ENCODE peak calls at places on chromosomes 11 and 22, in ten cellular contexts. W is gastrocnemius medialis, H is upper lobe of right lung, F is mucosa of descending colon, J is breast epithelium, G is HCT116, A is Caco-2, Z is tibial nerve, T is lower lobe of right lung, X is left ventricle myocardium inferior. I is an unnamed sample.
A peak's percentile ranks its signal among the peaks of the same experiment; 100 is the strongest.

GRCh38 chr22:43289976-43290663 is 53.1 kb downstream of the SCUBE1 start:
- DNase-seq in W (no peak), H (peak; percentile 86), F (no peak), J (no peak), G (no peak), A (no peak), Z (peak; percentile 63), T (peak; percentile 70), X (peak; percentile 57), I (peak; percentile 70)

GRCh38 chr22:24894220-24894975 is 52.1 kb downstream of the LHFPL7 start:
- DNase-seq in W (peak; percentile 87), H (peak; percentile 90), F (peak; percentile 87), J (peak; percentile 90), G (peak; percentile 89), A (peak; percentile 58), Z (peak; percentile 73), T (peak; percentile 88), X (peak; percentile 80), I (peak; percentile 92)

GRCh38 chr11:13962562-13963168 is at the start of gene SPON1:
- DNase-seq in W (no peak), H (peak; percentile 68), F (peak; percentile 80), J (no peak), G (no peak), A (peak; percentile 76), Z (no peak), T (peak; percentile 48), X (peak; percentile 46), I (peak; percentile 62)

GRCh38 chr11:47720651-47721050 is 5.5 kb upstream of the AGBL2 start:
- DNase-seq in W (no peak), H (no peak), F (no peak), J (no peak), G (no peak), A (no peak), Z (no peak), T (no peak), X (no peak), I (no peak)

GRCh38 chr22:39940757-39941305 is 19.4 kb upstream of the TMA7B start:
- DNase-seq in W (no peak), H (no peak), F (no peak), J (no peak), G (no peak), A (no peak), Z (no peak), T (no peak), X (no peak), I (no peak)

GRCh38 chr11:23278121-23278520 is 417.8 kb upstream of the CCDC179 start:
- DNase-seq in W (no peak), H (no peak), F (no peak), J (no peak), G (no peak), A (no peak), Z (no peak), T (no peak), X (no peak), I (no peak)

GRCh38 chr22:29207231-29207550 is 1.5 kb downstream of the EMID1 start:
- DNase-seq in W (no peak), H (no peak), F (no peak), J (no peak), G (no peak), A (no peak), Z (no peak), T (no peak), X (no peak), I (no peak)

GRCh38 chr11:94519478-94520084 is 7.3 kb downstream of the C11orf97 start:
- DNase-seq in W (no peak), H (no peak), F (no peak), J (no peak), G (peak; percentile 19), A (peak; percentile 51), Z (no peak), T (no peak), X (no peak), I (no peak)

GRCh38 chr11:23856654-23857053 is 640.2 kb upstream of the LUZP2 start:
- DNase-seq in W (no peak), H (no peak), F (no peak), J (no peak), G (no peak), A (no peak), Z (no peak), T (no peak), X (no peak), I (no peak)

DNA sequence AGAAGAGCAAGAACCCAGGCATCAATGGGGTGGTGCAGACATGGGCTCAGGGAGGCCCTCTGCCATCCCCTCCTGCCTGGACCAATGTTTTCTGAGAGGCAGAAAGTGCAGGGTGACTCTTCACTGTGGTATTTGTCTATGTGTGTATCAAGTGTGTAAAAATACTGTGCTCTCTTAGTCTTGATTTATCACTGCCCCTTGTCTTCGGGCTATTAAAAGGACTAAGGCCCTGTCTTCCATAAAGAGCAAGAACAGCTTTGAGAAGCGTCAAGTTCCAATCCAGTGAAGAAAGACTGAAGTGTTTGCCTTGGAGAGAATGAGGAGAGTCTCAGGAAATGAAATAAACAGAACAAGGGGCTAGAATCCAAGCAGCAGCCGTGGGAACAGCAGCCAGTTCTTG is 14.4 kb downstream of the PRSS23 start:
- DNase-seq in W (no peak), H (no peak), F (no peak), J (no peak), G (no peak), A (no peak), Z (no peak), T (no peak), X (no peak), I (no peak)
- H3K4me1 ChIP-seq in W (peaks cover 43% of the 10 kb centered on the region), H (no peaks in the 10 kb centered on the region), F (no peaks in the 10 kb centered on the region), J (no peaks in the 10 kb centered on the region), G (peaks cover 22% of the 10 kb centered on the region), A (peaks cover 89% of the 10 kb centered on the region), Z (peaks cover 16% of the 10 kb centered on the region), T (peaks cover 15% of the 10 kb centered on the region), X (peaks cover 32% of the 10 kb centered on the region), I (peaks cover 8% of the 10 kb centered on the region)

DNA sequence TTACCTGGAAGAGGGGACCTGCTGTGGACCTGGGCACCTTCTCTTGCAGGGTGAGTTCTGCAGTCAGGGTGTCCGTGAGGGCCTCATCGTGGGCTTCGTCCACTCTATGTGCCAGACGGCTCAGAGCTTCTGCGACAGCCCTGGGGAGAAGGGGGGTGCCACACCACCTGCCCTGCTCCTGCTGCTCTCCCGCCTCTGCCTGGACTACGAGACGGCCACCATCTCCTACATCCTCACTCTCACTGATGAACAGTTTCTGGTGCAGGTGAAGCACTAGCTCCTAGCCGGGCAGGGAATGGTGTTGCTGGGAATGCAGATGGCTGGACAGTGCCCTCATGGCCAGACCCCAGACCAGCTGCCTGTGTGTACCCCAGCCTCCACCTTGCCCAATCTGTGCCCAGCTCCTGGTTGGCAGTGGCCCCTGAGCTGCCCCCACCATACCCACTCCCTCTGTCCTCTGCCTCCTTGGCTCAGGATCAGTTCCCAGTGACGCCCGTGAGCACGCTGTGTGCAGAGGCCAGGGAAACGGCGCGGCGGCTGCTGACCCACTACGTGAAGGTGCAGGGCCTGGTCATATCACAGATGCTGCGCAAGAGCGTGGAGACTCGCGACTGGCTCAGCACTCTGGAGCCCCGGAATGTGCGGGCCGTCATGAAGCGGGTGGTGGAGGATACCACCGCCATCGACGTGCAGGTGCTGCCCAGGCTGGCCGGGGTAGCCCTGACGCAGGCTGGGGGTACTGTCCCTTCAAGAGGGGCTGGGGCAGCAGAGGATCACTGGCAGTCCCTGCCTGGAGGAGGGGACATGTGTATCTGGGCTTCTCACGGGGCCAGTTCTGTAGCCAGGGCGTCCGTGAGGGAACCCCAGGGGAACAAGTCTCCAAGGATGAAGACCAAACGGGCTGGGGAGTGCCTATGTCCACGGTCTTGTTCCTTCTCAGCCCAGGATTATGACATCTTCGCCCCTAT is 2.2 kb upstream of the TM7SF2 start:
- DNase-seq in W (no peak), H (no peak), F (no peak), J (no peak), G (no peak), A (no peak), Z (no peak), T (no peak), X (no peak), I (no peak)
- H3K36me3 ChIP-seq in W (no peaks in the 10 kb centered on the region), H (peaks cover 26% of the 10 kb centered on the region), F (peaks cover 5% of the 10 kb centered on the region), J (peaks cover 5% of the 10 kb centered on the region), G (no peaks in the 10 kb centered on the region), A (no peaks in the 10 kb centered on the region), Z (peaks cover 7% of the 10 kb centered on the region), T (peaks cover 42% of the 10 kb centered on the region), X (peaks cover 33% of the 10 kb centered on the region), I (no peaks in the 10 kb centered on the region)

GRCh38 chr11:17986007-17986710 is 26.7 kb downstream of the SERGEF start:
- DNase-seq in W (peak; percentile 9), H (no peak), F (no peak), J (no peak), G (peak; percentile 15), A (no peak), Z (no peak), T (no peak), X (peak; percentile 28), I (peak; percentile 79)

GRCh38 chr11:17983569-17983968 is 29.3 kb downstream of the SERGEF start:
- DNase-seq in W (no peak), H (no peak), F (no peak), J (no peak), G (no peak), A (no peak), Z (no peak), T (no peak), X (no peak), I (no peak)

GRCh38 chr11:17987826-17988225 is 25.0 kb downstream of the SERGEF start:
- DNase-seq in W (no peak), H (no peak), F (no peak), J (no peak), G (no peak), A (no peak), Z (no peak), T (no peak), X (no peak), I (no peak)

GRCh38 chr11:17986711-17987220 is 26.1 kb downstream of the SERGEF start:
- DNase-seq in W (no peak), H (no peak), F (no peak), J (no peak), G (no peak), A (peak; percentile 35), Z (no peak), T (no peak), X (no peak), I (no peak)

DNA sequence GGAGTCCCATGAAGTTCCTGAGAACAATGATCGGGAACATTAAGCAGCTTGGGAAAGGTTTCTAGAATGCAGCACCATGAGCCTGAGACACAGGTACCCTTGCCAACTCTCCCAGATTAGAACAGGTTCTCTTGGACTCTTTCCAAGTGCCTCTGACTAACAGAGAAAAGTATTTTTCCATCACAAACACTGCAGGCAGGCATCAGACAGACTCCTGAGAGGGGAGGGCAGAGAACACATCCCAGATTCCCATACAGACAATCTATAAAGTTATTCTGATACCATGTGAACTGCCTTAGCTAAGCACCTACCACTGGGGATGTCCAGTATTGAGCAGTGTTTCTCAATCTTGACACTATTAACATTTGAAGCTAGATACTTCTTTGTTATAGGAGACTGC is 27.3 kb downstream of the SERGEF start:
- DNase-seq in W (peak; percentile 41), H (no peak), F (no peak), J (no peak), G (peak; percentile 51), A (no peak), Z (no peak), T (no peak), X (no peak), I (no peak)
- H3K4me1 ChIP-seq in W (peaks cover 32% of the 10 kb centered on the region), H (no peaks in the 10 kb centered on the region), F (peaks cover 5% of the 10 kb centered on the region), J (peaks cover 9% of the 10 kb centered on the region), G (peaks cover 23% of the 10 kb centered on the region), A (peaks cover 24% of the 10 kb centered on the region), Z (no peaks in the 10 kb centered on the region), T (peaks cover 7% of the 10 kb centered on the region), X (peaks cover 19% of the 10 kb centered on the region), I (peaks cover 4% of the 10 kb centered on the region)

DNA sequence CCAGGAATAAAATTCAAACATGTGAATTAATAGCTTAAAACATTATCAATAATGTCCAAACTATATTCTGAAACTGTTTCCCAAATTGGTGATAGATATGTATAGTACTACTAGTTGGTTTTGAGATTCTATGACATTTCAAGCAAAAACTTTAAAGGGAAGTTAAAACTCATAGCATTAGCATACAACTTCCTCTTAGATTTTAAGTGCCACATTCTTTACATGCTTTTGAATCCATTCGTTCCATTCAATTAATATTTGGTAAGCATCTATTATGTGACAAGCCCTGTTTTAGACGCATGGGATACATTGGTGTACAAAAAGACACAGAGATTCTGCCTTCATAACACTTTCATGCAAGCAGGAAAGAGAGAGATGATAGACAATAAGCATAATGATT is 8.9 kb downstream of the PATL1 start:
- DNase-seq in W (no peak), H (no peak), F (no peak), J (no peak), G (no peak), A (no peak), Z (no peak), T (no peak), X (no peak), I (no peak)
- H3K36me3 ChIP-seq in W (peaks cover 2% of the 10 kb centered on the region), H (peaks cover 91% of the 10 kb centered on the region), F (peaks cover 11% of the 10 kb centered on the region), J (peaks cover 10% of the 10 kb centered on the region), G (peaks cover 27% of the 10 kb centered on the region), A (peaks cover 4% of the 10 kb centered on the region), Z (peaks cover 35% of the 10 kb centered on the region), T (peaks cover 98% of the 10 kb centered on the region), X (peaks cover 97% of the 10 kb centered on the region), I (peaks cover 11% of the 10 kb centered on the region)

I was measured in aorta.